ENCODE peak calls at places on chromosomes 1 and 21, in nine cellular contexts. W is Daoy; V is ACHN; G is ureter; T is SIG-M5; Y is NCI-H146; E is GM19239; Q is AG04450; A is activated CD4-positive, alpha-beta T cell treated with anti-CD3 and anti-CD28 coated beads for 36 hours. U is an unnamed sample.

GRCh38 chr1:84834419-84835064 is 58.5 kb downstream of the LPAR3 start:
- DNase-seq in W (peak; percentile 69), V (no peak), G (no peak), T (no peak), Y (no peak), E (no peak), Q (no peak), A (no peak), U (no peak)

GRCh38 chr1:214550339-214551051 is 907 bp downstream of the PTPN14 start:
- DNase-seq in W (peak; percentile 24), V (no peak), G (no peak), T (no peak), Y (no peak), E (no peak), Q (no peak), A (no peak), U (no peak)

GRCh38 chr1:197041486-197042353 is 25.3 kb downstream of the F13B start:
- DNase-seq in W (no peak), V (no peak), G (no peak), T (no peak), Y (no peak), E (no peak), Q (no peak), A (no peak), U (no peak)

GRCh38 chr1:223665592-223666312 is at the start of gene CAPN8:
- DNase-seq in W (no peak), V (no peak), G (peak; percentile 57), T (no peak), Y (peak; percentile 14), E (no peak), Q (no peak), A (no peak), U (no peak)

GRCh38 chr1:19309123-19309813 is 2.7 kb downstream of the AKR7A2 start:
- DNase-seq in W (peak; percentile 58), V (no peak), G (no peak), T (no peak), Y (no peak), E (no peak), Q (peak; percentile 72), A (no peak), U (no peak)

GRCh38 chr21:42302292-42302650 is 12.9 kb downstream of the TFF3 start:
- DNase-seq in W (no peak), V (no peak), G (no peak), T (no peak), Y (no peak), E (no peak), Q (no peak), A (no peak), U (no peak)

GRCh38 chr21:17931080-17931479 is 111.9 kb upstream of the C21orf91 start:
- DNase-seq in W (no peak), V (peak; percentile 38), G (no peak), T (no peak), Y (no peak), E (peak; percentile 3), Q (no peak), A (no peak), U (no peak)

GRCh38 chr21:14737922-14738321 is 191.8 kb upstream of the SAMSN1 start:
- DNase-seq in W (peak; percentile 4), V (peak; percentile 51), G (peak; percentile 45), T (peak; percentile 31), Y (no peak), E (no peak), Q (no peak), A (peak; percentile 53), U (no peak)

GRCh38 chr1:169570172-169570574 is 16.1 kb downstream of the F5 start:
- DNase-seq in W (no peak), V (no peak), G (no peak), T (no peak), Y (peak; percentile 6), E (no peak), Q (no peak), A (no peak), U (no peak)

GRCh38 chr1:7586031-7586941 is 184.8 kb upstream of the VAMP3 start:
- DNase-seq in W (no peak), V (no peak), G (no peak), T (no peak), Y (no peak), E (no peak), Q (no peak), A (no peak), U (no peak)

GRCh38 chr1:22122273-22123070 is 20.4 kb downstream of the WNT4 start:
- DNase-seq in W (no peak), V (no peak), G (no peak), T (no peak), Y (no peak), E (no peak), Q (no peak), A (no peak), U (no peak)

GRCh38 chr1:2208309-2209239 is 14.0 kb upstream of the FAAP20 start:
- DNase-seq in W (peak; percentile 95), V (peak; percentile 87), G (peak; percentile 92), T (no peak), Y (no peak), E (no peak), Q (no peak), A (no peak), U (peak; percentile 77)

GRCh38 chr1:181818943-181819342 is 242.6 kb downstream of the ZNF648 start:
- DNase-seq in W (no peak), V (no peak), G (no peak), T (no peak), Y (no peak), E (no peak), Q (no peak), A (no peak), U (no peak)

GRCh38 chr1:79792212-79792575 is 785.7 kb upstream of the ADGRL4 start:
- DNase-seq in W (no peak), V (no peak), G (no peak), T (no peak), Y (no peak), E (no peak), Q (peak; percentile 4), A (no peak), U (no peak)

GRCh38 chr1:11650331-11650991 is 3.8 kb downstream of the FBXO2 start:
- DNase-seq in W (peak; percentile 94), V (no peak), G (peak; percentile 74), T (no peak), Y (peak; percentile 79), E (peak; percentile 59), Q (peak; percentile 13), A (peak; percentile 93), U (no peak)

GRCh38 chr1:30521261-30521865 is 202.0 kb downstream of the MATN1 start:
- DNase-seq in W (no peak), V (no peak), G (peak; percentile 32), T (no peak), Y (no peak), E (no peak), Q (no peak), A (no peak), U (no peak)

GRCh38 chr1:16013220-16013907 is 4.5 kb downstream of the HSPB7 start:
- DNase-seq in W (peak; percentile 82), V (peak; percentile 64), G (peak; percentile 75), T (no peak), Y (peak; percentile 34), E (no peak), Q (no peak), A (peak; percentile 79), U (no peak)

GRCh38 chr1:154598871-154599635 is 8.9 kb downstream of the ADAR start:
- DNase-seq in W (no peak), V (no peak), G (no peak), T (no peak), Y (no peak), E (no peak), Q (no peak), A (no peak), U (no peak)

GRCh38 chr1:227958617-227959324 is 11.0 kb upstream of the WNT9A start:
- DNase-seq in W (no peak), V (no peak), G (no peak), T (no peak), Y (no peak), E (no peak), Q (no peak), A (no peak), U (no peak)

GRCh38 chr1:113456967-113457366 is 66.7 kb downstream of the MAGI3 start:
- DNase-seq in W (peak; percentile 95), V (peak; percentile 85), G (peak; percentile 50), T (no peak), Y (no peak), E (no peak), Q (peak; percentile 83), A (no peak), U (peak; percentile 87)

GRCh38 chr1:58515794-58516401 is 30.6 kb downstream of the OMA1 start:
- DNase-seq in W (peak; percentile 70), V (peak; percentile 70), G (no peak), T (no peak), Y (peak; percentile 75), E (peak; percentile 25), Q (peak; percentile 66), A (peak; percentile 29), U (peak; percentile 41)

GRCh38 chr1:204130178-204130577 is 21.7 kb downstream of the ETNK2 start:
- DNase-seq in W (peak; percentile 21), V (peak; percentile 16), G (no peak), T (no peak), Y (peak; percentile 81), E (no peak), Q (no peak), A (no peak), U (no peak)

GRCh38 chr1:42144336-42145189 is 8.6 kb upstream of the GUCA2B start:
- DNase-seq in W (no peak), V (no peak), G (peak; percentile 30), T (no peak), Y (no peak), E (no peak), Q (no peak), A (no peak), U (no peak)

GRCh38 chr1:46301406-46302090 is 1.9 kb downstream of the LRRC41 start:
- DNase-seq in W (peak; percentile 41), V (peak; percentile 42), G (peak; percentile 56), T (no peak), Y (peak; percentile 43), E (no peak), Q (no peak), A (peak; percentile 66), U (no peak)

GRCh38 chr1:64183380-64183984 is 19.9 kb upstream of the UBE2U start:
- DNase-seq in W (peak; percentile 33), V (no peak), G (no peak), T (no peak), Y (no peak), E (no peak), Q (no peak), A (no peak), U (no peak)

GRCh38 chr1:19013826-19014548 is 57.5 kb upstream of the IFFO2 start:
- DNase-seq in W (no peak), V (peak; percentile 30), G (no peak), T (no peak), Y (no peak), E (no peak), Q (no peak), A (no peak), U (no peak)

GRCh38 chr1:6287431-6287886 is 26.6 kb upstream of the GPR153 start:
- DNase-seq in W (no peak), V (no peak), G (no peak), T (no peak), Y (no peak), E (no peak), Q (no peak), A (no peak), U (no peak)

GRCh38 chr1:80582980-80583379 is 1217.8 kb upstream of the ADGRL2 start:
- DNase-seq in W (no peak), V (no peak), G (no peak), T (no peak), Y (no peak), E (no peak), Q (no peak), A (no peak), U (no peak)

GRCh38 chr1:61950418-61950817 is 208.1 kb downstream of the PATJ start:
- DNase-seq in W (peak; percentile 12), V (peak; percentile 35), G (no peak), T (no peak), Y (peak; percentile 1), E (no peak), Q (no peak), A (no peak), U (no peak)

GRCh38 chr21:15444118-15444960 is 285.4 kb upstream of the USP25 start:
- DNase-seq in W (no peak), V (no peak), G (no peak), T (no peak), Y (no peak), E (no peak), Q (no peak), A (no peak), U (no peak)

GRCh38 chr1:1943834-1944570 is 24.9 kb upstream of the TMEM52 start:
- DNase-seq in W (peak; percentile 70), V (peak; percentile 41), G (no peak), T (no peak), Y (peak; percentile 17), E (peak; percentile 67), Q (no peak), A (peak; percentile 79), U (no peak)